ENCODE peak calls at places on chromosomes 4 and X, in nine cellular contexts. G, L, X, J, H, C, W, O and V are unnamed samples.

GRCh38 chr4:121070274-121070673 is 2.1 kb downstream of the NDNF start:
- DNase-seq in G (no peak), L (no peak), X (peak; percentile 56), J (no peak), H (no peak), C (peak; percentile 14), W (peak; percentile 29), O (no peak), V (no peak)

GRCh38 chrX:103413981-103414380 is 37.6 kb downstream of the BEX3 start:
- DNase-seq in G (no peak), L (no peak), X (no peak), J (no peak), H (no peak), C (no peak), W (no peak), O (no peak), V (no peak)

GRCh38 chrX:30864383-30864785 is 24.7 kb downstream of the TAB3 start:
- DNase-seq in G (no peak), L (no peak), X (no peak), J (no peak), H (no peak), C (no peak), W (no peak), O (no peak), V (no peak)

GRCh38 chr4:189613202-189613601 is 327.5 kb upstream of the FRG1 start:
- DNase-seq in G (no peak), L (no peak), X (no peak), J (no peak), H (no peak), C (peak; percentile 16), W (no peak), O (no peak), V (no peak)

GRCh38 chr4:57102050-57102564 is 8.1 kb downstream of the IGFBP7 start:
- DNase-seq in G (peak; percentile 69), L (no peak), X (peak; percentile 62), J (peak; percentile 31), H (no peak), C (no peak), W (peak; percentile 41), O (peak; percentile 80), V (no peak)

GRCh38 chr4:147596377-147596776 is 20.8 kb upstream of the TMEM184C start:
- DNase-seq in G (no peak), L (no peak), X (no peak), J (no peak), H (no peak), C (no peak), W (no peak), O (no peak), V (no peak)

GRCh38 chr4:83771113-83771705 is 235.3 kb downstream of the GPAT3 start:
- DNase-seq in G (no peak), L (peak; percentile 45), X (peak; percentile 20), J (no peak), H (no peak), C (peak; percentile 71), W (peak; percentile 40), O (no peak), V (peak; percentile 60)

GRCh38 chrX:3295731-3296130 is 50.7 kb downstream of the MXRA5 start:
- DNase-seq in G (peak; percentile 24), L (no peak), X (no peak), J (no peak), H (no peak), C (no peak), W (peak; percentile 45), O (no peak), V (peak; percentile 12)

GRCh38 chr4:72984351-72984750 is 85.2 kb downstream of the COX18 start:
- DNase-seq in G (no peak), L (no peak), X (no peak), J (no peak), H (no peak), C (no peak), W (no peak), O (no peak), V (no peak)

GRCh38 chr4:27429260-27429970 is 568.8 kb downstream of the STIM2 start:
- DNase-seq in G (no peak), L (no peak), X (no peak), J (no peak), H (no peak), C (peak; percentile 34), W (no peak), O (no peak), V (no peak)

GRCh38 chr4:61666248-61666647 is 466.1 kb downstream of the ADGRL3 start:
- DNase-seq in G (no peak), L (no peak), X (no peak), J (no peak), H (no peak), C (no peak), W (no peak), O (no peak), V (no peak)

GRCh38 chrX:150566734-150567182 is 1.7 kb upstream of the MTM1 start:
- DNase-seq in G (no peak), L (no peak), X (no peak), J (no peak), H (no peak), C (no peak), W (peak; percentile 62), O (no peak), V (no peak)

GRCh38 chrX:905828-906566 is 275.4 kb downstream of the SHOX start:
- DNase-seq in G (no peak), L (no peak), X (no peak), J (no peak), H (no peak), C (peak; percentile 14), W (peak; percentile 57), O (no peak), V (no peak)

GRCh38 chr4:186441502-186441901 is 113.9 kb downstream of the MTNR1A start:
- DNase-seq in G (no peak), L (no peak), X (no peak), J (no peak), H (no peak), C (no peak), W (no peak), O (no peak), V (no peak)

GRCh38 chr4:68905598-68906237 is 45.9 kb downstream of the UGT2A3 start:
- DNase-seq in G (no peak), L (peak; percentile 43), X (no peak), J (no peak), H (no peak), C (peak; percentile 63), W (no peak), O (no peak), V (peak; percentile 71)

GRCh38 chrX:74119016-74119910 is 184.7 kb upstream of the ZCCHC13 start:
- DNase-seq in G (no peak), L (no peak), X (no peak), J (no peak), H (no peak), C (no peak), W (no peak), O (no peak), V (no peak)

GRCh38 chrX:147899715-147900114 is 12.0 kb upstream of the FMR1 start:
- DNase-seq in G (no peak), L (no peak), X (no peak), J (no peak), H (no peak), C (no peak), W (peak; percentile 59), O (no peak), V (no peak)

GRCh38 chr4:3478446-3479357 is 15.6 kb downstream of the DOK7 start:
- DNase-seq in G (no peak), L (no peak), X (no peak), J (peak; percentile 12), H (no peak), C (no peak), W (peak; percentile 71), O (no peak), V (no peak)

GRCh38 chr4:147233-147632 is 22.9 kb downstream of the ZNF718 start:
- DNase-seq in G (no peak), L (no peak), X (no peak), J (no peak), H (no peak), C (no peak), W (no peak), O (no peak), V (no peak)
- H3K9me3 ChIP-seq in G (peaks cover 58% of the 10 kb centered on the region), L (peaks cover 97% of the 10 kb centered on the region), X (no peaks in the 10 kb centered on the region), J (peaks cover 83% of the 10 kb centered on the region), H (peaks cover 79% of the 10 kb centered on the region), C (peaks cover 68% of the 10 kb centered on the region), W (peaks cover 32% of the 10 kb centered on the region), O (peaks cover 48% of the 10 kb centered on the region), V (peaks cover 57% of the 10 kb centered on the region)

GRCh38 chrX:105328773-105329172 is 108.3 kb upstream of the TEX13A start:
- DNase-seq in G (no peak), L (no peak), X (no peak), J (no peak), H (no peak), C (no peak), W (no peak), O (no peak), V (no peak)
- H3K36me3 ChIP-seq in G (no peaks in the 10 kb centered on the region), L (no peaks in the 10 kb centered on the region), X (no peaks in the 10 kb centered on the region), J (no peaks in the 10 kb centered on the region), H (no peaks in the 10 kb centered on the region), C (no peaks in the 10 kb centered on the region), W (no peaks in the 10 kb centered on the region), O (no peaks in the 10 kb centered on the region), V (no peaks in the 10 kb centered on the region)

DNA sequence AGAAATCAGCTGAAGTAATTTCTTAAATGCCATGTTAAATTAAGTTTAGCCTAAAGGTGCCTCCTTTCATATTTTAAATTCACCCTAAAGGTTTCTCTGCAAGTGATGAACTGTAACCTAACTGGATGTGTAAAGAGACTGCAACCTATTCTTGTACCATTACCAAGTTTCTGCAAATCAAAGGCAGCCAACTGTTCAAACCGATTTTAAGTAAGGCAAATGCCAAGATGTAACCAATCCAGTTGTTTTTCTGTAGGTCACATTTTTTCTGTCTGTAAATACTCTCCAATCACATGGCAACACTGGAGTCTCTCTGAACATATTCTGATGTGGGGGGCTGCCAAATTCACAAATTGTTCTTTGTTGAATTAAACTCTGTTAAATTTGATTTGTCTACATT is 42.4 kb upstream of the FGF2 start:
- DNase-seq in G (no peak), L (no peak), X (no peak), J (no peak), H (no peak), C (no peak), W (no peak), O (no peak), V (no peak)
- H3K4me1 ChIP-seq in G (no peaks in the 10 kb centered on the region), L (peaks cover 25% of the 10 kb centered on the region), X (peaks cover 5% of the 10 kb centered on the region), J (peaks cover 7% of the 10 kb centered on the region), H (no peaks in the 10 kb centered on the region), C (peaks cover 8% of the 10 kb centered on the region), W (peaks cover 25% of the 10 kb centered on the region), O (no peaks in the 10 kb centered on the region), V (peaks cover 12% of the 10 kb centered on the region)

GRCh38 chr4:384311-385010 is 46.8 kb downstream of the ZNF141 start:
- DNase-seq in G (no peak), L (no peak), X (no peak), J (no peak), H (no peak), C (no peak), W (no peak), O (no peak), V (no peak)

GRCh38 chr4:385934-386707 is 48.5 kb downstream of the ZNF141 start:
- DNase-seq in G (no peak), L (no peak), X (no peak), J (no peak), H (no peak), C (no peak), W (no peak), O (no peak), V (no peak)

DNA sequence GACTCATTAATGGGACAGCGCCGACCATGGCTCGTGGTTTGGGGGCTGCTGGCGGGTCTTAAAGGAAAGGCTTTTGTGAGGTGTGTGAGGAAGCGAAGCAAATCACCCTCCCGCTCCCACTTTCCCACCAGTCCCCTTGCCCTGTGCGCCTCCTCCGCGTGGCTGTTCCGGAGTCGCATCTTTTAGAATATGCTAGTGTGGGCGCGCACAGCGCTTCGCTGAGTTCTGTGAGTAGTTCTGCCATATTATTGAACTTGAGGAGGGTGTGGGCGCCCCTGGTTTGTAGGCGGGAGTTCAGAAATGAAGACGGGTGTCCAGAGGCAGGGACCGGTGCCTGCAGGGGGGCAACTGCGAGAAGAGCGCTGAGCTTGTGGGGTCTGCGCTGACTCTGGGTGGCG is 49.1 kb downstream of the ZNF141 start:
- DNase-seq in G (no peak), L (no peak), X (no peak), J (no peak), H (no peak), C (no peak), W (no peak), O (no peak), V (no peak)
- H3K9me3 ChIP-seq in G (peaks cover 46% of the 10 kb centered on the region), L (peaks cover 99% of the 10 kb centered on the region), X (peaks cover 8% of the 10 kb centered on the region), J (peaks cover 51% of the 10 kb centered on the region), H (peaks cover 46% of the 10 kb centered on the region), C (peaks cover 13% of the 10 kb centered on the region), W (peaks cover 5% of the 10 kb centered on the region), O (peaks cover 51% of the 10 kb centered on the region), V (peaks cover 3% of the 10 kb centered on the region)